ENCODE peak calls at places on chromosomes 12 and 14, in nine cellular contexts. M is A549; Y is hepatocyte; R is CD8-positive, alpha-beta T cell; O is fibroblast of villous mesenchyme; D is left ventricle myocardium inferior; K is cardiac muscle cell; L is OCI-LY7; J is psoas muscle. G is an unnamed sample.

GRCh38 chr14:41607966-41608663 is 1.4 kb downstream of the LRFN5 start:
- DNase-seq in M (no peak), Y (peak; percentile 30), R (no peak), O (peak; percentile 10), D (no peak), K (peak; percentile 32), L (no peak), J (peak; percentile 21), G (no peak)

GRCh38 chr12:22802883-22803640 is 178.1 kb downstream of the ETNK1 start:
- DNase-seq in M (no peak), Y (no peak), R (no peak), O (no peak), D (no peak), K (no peak), L (no peak), J (no peak), G (no peak)

GRCh38 chr12:92987362-92987761 is 58.3 kb upstream of the EEA1 start:
- DNase-seq in M (peak; percentile 71), Y (peak; percentile 85), R (no peak), O (peak; percentile 91), D (no peak), K (peak; percentile 84), L (peak; percentile 79), J (no peak), G (no peak)

GRCh38 chr12:62292761-62293446 is 32.7 kb downstream of the USP15 start:
- DNase-seq in M (no peak), Y (no peak), R (no peak), O (no peak), D (no peak), K (no peak), L (no peak), J (no peak), G (no peak)

GRCh38 chr12:128810182-128811127 is 13.3 kb downstream of the SLC15A4 start:
- DNase-seq in M (no peak), Y (no peak), R (no peak), O (peak; percentile 11), D (peak; percentile 71), K (no peak), L (peak; percentile 33), J (peak; percentile 79), G (no peak)

GRCh38 chr14:88613552-88614010 is 50.7 kb downstream of the ZC3H14 start:
- DNase-seq in M (no peak), Y (peak; percentile 70), R (no peak), O (peak; percentile 25), D (no peak), K (no peak), L (no peak), J (no peak), G (no peak)

GRCh38 chr12:57093412-57094193 is 4.7 kb downstream of the NAB2 start:
- DNase-seq in M (peak; percentile 59), Y (peak; percentile 77), R (no peak), O (peak; percentile 84), D (peak; percentile 75), K (peak; percentile 70), L (peak; percentile 55), J (peak; percentile 82), G (no peak)

GRCh38 chr14:35861204-35861868 is 35.2 kb downstream of the BRMS1L start:
- DNase-seq in M (no peak), Y (no peak), R (no peak), O (no peak), D (no peak), K (peak; percentile 7), L (peak; percentile 39), J (no peak), G (no peak)

GRCh38 chr14:52923902-52924575 is 26.8 kb downstream of the FERMT2 start:
- DNase-seq in M (peak; percentile 33), Y (no peak), R (no peak), O (no peak), D (no peak), K (no peak), L (no peak), J (no peak), G (no peak)

GRCh38 chr14:100824156-100824555 is 1.8 kb upstream of the MEG3 start:
- DNase-seq in M (no peak), Y (no peak), R (no peak), O (peak; percentile 86), D (peak; percentile 57), K (peak; percentile 10), L (no peak), J (peak; percentile 57), G (no peak)

GRCh38 chr14:57486767-57487379 is 6.8 kb downstream of the CCDC198 start:
- DNase-seq in M (peak; percentile 54), Y (peak; percentile 63), R (no peak), O (peak; percentile 45), D (no peak), K (peak; percentile 58), L (peak; percentile 67), J (no peak), G (peak; percentile 52)

GRCh38 chr14:45199246-45199645 is 53.8 kb downstream of the MIS18BP1 start:
- DNase-seq in M (no peak), Y (no peak), R (no peak), O (peak; percentile 11), D (no peak), K (no peak), L (no peak), J (no peak), G (peak; percentile 23)

GRCh38 chr12:21220266-21220665 is 89.3 kb downstream of the SLCO1B1 start:
- DNase-seq in M (no peak), Y (no peak), R (no peak), O (no peak), D (no peak), K (no peak), L (no peak), J (no peak), G (no peak)

GRCh38 chr12:68893201-68893600 is 39.8 kb downstream of the CPM start:
- DNase-seq in M (no peak), Y (no peak), R (no peak), O (no peak), D (no peak), K (no peak), L (no peak), J (no peak), G (no peak)

GRCh38 chr14:99574099-99574880 is 29.7 kb downstream of the CCDC85C start:
- DNase-seq in M (peak; percentile 76), Y (peak; percentile 77), R (no peak), O (peak; percentile 80), D (peak; percentile 37), K (peak; percentile 91), L (no peak), J (no peak), G (peak; percentile 29)

GRCh38 chr12:113103756-113104450 is 31.7 kb downstream of the RASAL1 start:
- DNase-seq in M (peak; percentile 36), Y (peak; percentile 71), R (peak; percentile 37), O (no peak), D (no peak), K (peak; percentile 21), L (peak; percentile 62), J (no peak), G (no peak)

GRCh38 chr12:97573901-97574300 is 111.3 kb downstream of the RMST start:
- DNase-seq in M (no peak), Y (no peak), R (no peak), O (peak; percentile 34), D (no peak), K (no peak), L (no peak), J (no peak), G (no peak)

GRCh38 chr14:91867316-91867988 is at the start of gene TC2N:
- DNase-seq in M (no peak), Y (no peak), R (no peak), O (no peak), D (no peak), K (no peak), L (no peak), J (no peak), G (no peak)
- H3K4me3 ChIP-seq in M (no peak within 1 kb of the TSS), Y (no peak within 1 kb of the TSS), R (peak within 1 kb of the TSS; percentile 80), O (no peak within 1 kb of the TSS), D (no peak within 1 kb of the TSS), K (no peak within 1 kb of the TSS), L (no peak within 1 kb of the TSS), J (no peak within 1 kb of the TSS), G (no peak within 1 kb of the TSS)

DNA sequence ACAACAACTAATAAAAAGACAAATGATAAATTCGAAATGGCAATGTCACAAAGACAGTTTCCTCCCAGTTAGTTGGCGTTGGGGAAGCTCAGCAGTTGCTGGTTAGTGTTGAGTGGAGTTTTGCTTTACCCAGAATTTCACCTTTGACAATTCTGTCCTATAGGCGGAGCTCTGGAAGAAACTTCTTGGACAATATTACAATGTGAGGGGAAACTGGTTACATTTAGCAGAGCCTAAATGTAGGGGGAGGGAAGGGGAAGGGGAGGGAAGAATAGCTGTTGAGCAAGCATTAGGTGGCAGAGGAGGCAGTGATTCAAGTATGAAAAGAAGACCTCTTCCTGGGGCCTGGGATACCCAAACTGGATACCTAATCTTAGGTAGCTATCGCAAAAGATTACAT is 51.4 kb downstream of the BDKRB1 start:
- DNase-seq in M (peak; percentile 39), Y (no peak), R (no peak), O (no peak), D (no peak), K (peak; percentile 10), L (no peak), J (no peak), G (no peak)
- TF ChIP-seq CTCF in M (peak; percentile 33), Y (no peak), R (no peak), O (no peak), D (no peak), K (no peak), L (peak; percentile 50), J (no peak), G (peak; percentile 12)

DNA sequence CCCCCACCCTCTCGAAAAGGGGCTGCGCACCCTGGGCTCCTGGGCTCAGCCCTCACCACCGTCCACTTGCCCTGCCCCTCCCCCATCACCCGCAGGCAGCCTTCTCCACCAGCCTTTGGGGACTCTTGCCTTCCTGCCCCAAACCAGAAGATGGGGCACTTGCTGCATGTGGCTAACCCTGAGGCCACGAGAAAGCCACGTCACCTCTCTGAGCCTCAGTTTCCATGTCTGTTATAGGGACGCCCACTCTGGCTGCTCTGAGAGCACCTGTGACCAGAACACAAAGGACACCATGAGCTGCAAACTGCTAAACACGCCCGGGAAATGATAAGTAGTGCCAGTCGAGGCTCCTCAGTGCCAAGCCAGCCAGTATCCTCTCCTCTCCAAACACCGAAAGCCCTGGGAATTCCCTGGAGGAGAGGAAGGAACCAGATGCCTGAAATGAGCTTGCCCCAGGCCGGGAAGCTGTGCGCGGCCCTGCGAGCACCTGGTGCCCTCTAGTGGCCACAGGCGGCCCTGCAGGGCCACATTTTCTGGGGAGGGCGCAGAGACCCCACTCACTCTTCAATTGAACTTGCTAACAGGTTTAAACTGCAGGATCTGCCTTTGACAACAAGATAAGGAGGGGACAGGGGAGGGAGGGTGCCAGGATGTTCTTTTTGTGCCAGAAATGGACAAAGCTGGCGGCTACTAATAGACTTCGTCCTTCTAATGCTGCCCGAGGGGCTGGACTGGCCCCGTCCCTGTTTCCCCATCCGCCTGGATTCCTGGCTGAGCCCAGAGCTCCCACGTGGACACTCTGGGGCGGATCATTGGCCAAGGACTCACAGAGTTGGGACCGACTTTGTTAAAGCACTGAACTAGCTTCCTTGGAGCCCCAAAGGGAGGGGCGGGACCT is 10.2 kb upstream of the SERPINA9 start:
- DNase-seq in M (peak; percentile 37), Y (peak; percentile 74), R (no peak), O (peak; percentile 19), D (peak; percentile 27), K (peak; percentile 70), L (peak; percentile 34), J (peak; percentile 47), G (no peak)
- H3K4me3 ChIP-seq in M (no peak overlapping the region), Y (no peak overlapping the region), R (no peak overlapping the region), O (no peak overlapping the region), D (no peak overlapping the region), K (peak overlapping the region; percentile 10), L (no peak overlapping the region), J (no peak overlapping the region), G (peak overlapping the region; percentile 20)

DNA sequence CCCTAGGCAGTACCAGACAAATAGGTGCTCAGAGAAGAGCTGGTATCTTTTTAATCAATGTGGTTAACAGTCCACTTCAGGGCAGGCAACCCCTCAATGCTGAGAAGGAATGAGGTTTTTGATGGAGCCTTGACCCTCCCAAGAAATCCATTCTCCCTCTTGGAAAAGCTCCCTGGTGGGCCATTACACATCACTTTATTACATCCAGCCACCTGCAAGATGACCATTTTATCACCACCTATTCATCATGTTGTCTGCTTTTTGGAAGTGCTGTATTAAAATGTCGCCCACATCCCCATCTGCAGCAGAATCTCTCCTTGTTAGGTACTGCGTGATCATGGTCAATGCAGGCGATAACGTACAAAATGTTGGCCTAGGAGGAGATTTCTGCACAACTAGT is 614.7 kb upstream of the TMEM132C start:
- DNase-seq in M (no peak), Y (no peak), R (no peak), O (no peak), D (no peak), K (no peak), L (no peak), J (no peak), G (no peak)
- TF ChIP-seq CTCF in M (no peak), Y (no peak), R (no peak), O (no peak), D (no peak), K (no peak), L (no peak), J (no peak), G (no peak)